ENCODE peak calls at places on chromosomes 1 and 21, in four cellular contexts. E, F, S and D are unnamed samples.

GRCh38 chr1:185741551-185741950 is 7.4 kb downstream of the HMCN1 start:
- DNase-seq in E (no peak), F (no peak), S (no peak), D (no peak)

GRCh38 chr21:41630249-41630648 is 122.3 kb upstream of the TMPRSS2 start:
- DNase-seq in E (peak), F (no peak), S (peak), D (peak)

GRCh38 chr1:167292216-167292615 is 71.5 kb downstream of the POU2F1 start:
- DNase-seq in E (no peak), F (no peak), S (no peak), D (no peak)

GRCh38 chr1:91406773-91407389 is 2.2 kb upstream of the HFM1 start:
- DNase-seq in E (no peak), F (no peak), S (no peak), D (no peak)

GRCh38 chr1:36796101-36796590 is 238.2 kb downstream of the GRIK3 start:
- DNase-seq in E (no peak), F (no peak), S (no peak), D (no peak)

GRCh38 chr1:17229379-17229778 is 19.5 kb upstream of the PADI3 start:
- DNase-seq in E (no peak), F (no peak), S (peak), D (no peak)

GRCh38 chr1:3477241-3478109 is 23.0 kb downstream of the ARHGEF16 start:
- DNase-seq in E (no peak), F (no peak), S (no peak), D (no peak)

GRCh38 chr1:31102501-31102950 is 37.0 kb upstream of the PUM1 start:
- DNase-seq in E (peak), F (no peak), S (peak), D (no peak)

GRCh38 chr1:197725044-197725443 is 50.2 kb downstream of the DENND1B start:
- DNase-seq in E (no peak), F (no peak), S (no peak), D (peak)

GRCh38 chr1:202584707-202585590 is 125.3 kb downstream of the SYT2 start:
- DNase-seq in E (no peak), F (no peak), S (no peak), D (no peak)

GRCh38 chr1:154446292-154446691 is 41.1 kb downstream of the IL6R start:
- DNase-seq in E (peak), F (no peak), S (no peak), D (peak)

GRCh38 chr21:14602418-14602987 is 56.4 kb upstream of the SAMSN1 start:
- DNase-seq in E (no peak), F (no peak), S (no peak), D (no peak)

GRCh38 chr1:86388228-86388627 is 7.9 kb downstream of the ODF2L start:
- DNase-seq in E (no peak), F (no peak), S (no peak), D (no peak)

GRCh38 chr21:43192501-43193081 is 23.8 kb downstream of the CRYAA start:
- DNase-seq in E (no peak), F (no peak), S (peak), D (no peak)

GRCh38 chr1:18783705-18784522 is 75.5 kb downstream of the TAS1R2 start:
- DNase-seq in E (no peak), F (no peak), S (no peak), D (no peak)

GRCh38 chr1:200673952-200674823 is 4.5 kb upstream of the DDX59 start:
- DNase-seq in E (no peak), F (no peak), S (no peak), D (no peak)

GRCh38 chr1:112002525-112002924 is 13.1 kb upstream of the KCND3 start:
- DNase-seq in E (no peak), F (no peak), S (no peak), D (no peak)

GRCh38 chr1:53577141-53578100 is 118.2 kb downstream of the DMRTB1 start:
- DNase-seq in E (no peak), F (no peak), S (no peak), D (no peak)

GRCh38 chr1:95035536-95035935 is 37.2 kb downstream of the ALG14 start:
- DNase-seq in E (peak), F (no peak), S (no peak), D (peak)

GRCh38 chr1:99956755-99957154 is 13.0 kb upstream of the SLC35A3 start:
- DNase-seq in E (peak), F (no peak), S (no peak), D (peak)

GRCh38 chr1:207923121-207923520 is 12.2 kb upstream of the CD34 start:
- DNase-seq in E (no peak), F (no peak), S (no peak), D (no peak)

GRCh38 chr1:158089476-158089875 is 91.2 kb upstream of the CD1D start:
- DNase-seq in E (no peak), F (no peak), S (no peak), D (no peak)
- TF ChIP-seq CTCF in E (no peak), F (no peak), S (no peak), D (no peak)

GRCh38 chr1:230074270-230074669 is 7.2 kb downstream of the GALNT2 start:
- DNase-seq in E (no peak), F (no peak), S (no peak), D (no peak)
- H3K4me3 ChIP-seq in E (no peak), F (no peak), S (no peak), D (no peak)

GRCh38 chr1:212366901-212367300 is 47.8 kb downstream of the PACC1 start:
- DNase-seq in E (peak), F (no peak), S (no peak), D (no peak)
- TF ChIP-seq CTCF in E (no peak), F (no peak), S (no peak), D (no peak)

GRCh38 chr1:8871965-8872399 is 6.5 kb downstream of the ENO1 start:
- DNase-seq in E (no peak), F (no peak), S (no peak), D (no peak)

GRCh38 chr1:8873001-8873400 is 5.5 kb downstream of the ENO1 start:
- DNase-seq in E (no peak), F (no peak), S (no peak), D (no peak)

GRCh38 chr1:8874230-8875201 is 4.0 kb downstream of the ENO1 start:
- DNase-seq in E (no peak), F (no peak), S (no peak), D (no peak)

GRCh38 chr1:8875216-8875861 is 3.1 kb downstream of the ENO1 start:
- DNase-seq in E (no peak), F (no peak), S (no peak), D (no peak)

DNA sequence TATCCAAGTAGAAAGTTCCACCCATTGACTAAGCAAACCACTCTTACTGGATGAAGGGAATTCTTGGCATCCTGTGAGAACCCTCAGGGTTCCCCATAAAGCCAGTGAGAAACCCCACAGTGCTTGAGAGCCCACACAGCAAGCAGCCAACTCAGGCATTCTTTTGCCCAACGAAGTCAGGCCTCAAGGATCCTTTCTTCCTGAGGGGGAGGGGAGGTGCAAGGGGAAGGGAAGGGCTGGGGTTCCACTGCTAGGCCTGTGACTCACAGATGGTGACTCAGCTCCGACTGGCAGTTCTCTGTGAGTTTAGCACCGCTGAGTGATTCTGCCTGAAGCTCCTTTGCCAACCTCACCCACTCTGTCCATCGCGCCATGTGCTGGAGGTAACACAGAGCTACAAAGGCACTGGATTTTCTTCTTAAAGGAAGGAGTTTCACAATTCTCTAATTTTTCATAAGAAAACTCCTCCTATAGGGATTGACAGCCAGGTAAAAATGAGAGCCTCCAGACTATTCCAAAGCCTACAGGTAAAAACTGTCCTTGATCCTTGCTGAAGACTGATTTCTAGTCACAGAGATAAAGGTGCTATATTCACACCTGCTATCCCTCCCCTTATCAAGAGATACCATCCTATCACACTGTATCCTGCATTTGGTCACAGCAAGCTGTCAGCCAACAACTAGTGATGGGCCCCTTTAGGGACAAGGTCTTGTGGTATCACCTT is 4.8 kb downstream of the ENO1 start:
- DNase-seq in E (peak), F (peak), S (peak), D (peak)
- H3K4me3 ChIP-seq in E (no peak), F (no peak), S (no peak), D (peak)

GRCh38 chr21:29232601-29233541 is 65.9 kb upstream of the BACH1 start:
- DNase-seq in E (peak), F (no peak), S (no peak), D (peak)
- TF ChIP-seq CTCF in E (no peak), F (no peak), S (no peak), D (no peak)

DNA sequence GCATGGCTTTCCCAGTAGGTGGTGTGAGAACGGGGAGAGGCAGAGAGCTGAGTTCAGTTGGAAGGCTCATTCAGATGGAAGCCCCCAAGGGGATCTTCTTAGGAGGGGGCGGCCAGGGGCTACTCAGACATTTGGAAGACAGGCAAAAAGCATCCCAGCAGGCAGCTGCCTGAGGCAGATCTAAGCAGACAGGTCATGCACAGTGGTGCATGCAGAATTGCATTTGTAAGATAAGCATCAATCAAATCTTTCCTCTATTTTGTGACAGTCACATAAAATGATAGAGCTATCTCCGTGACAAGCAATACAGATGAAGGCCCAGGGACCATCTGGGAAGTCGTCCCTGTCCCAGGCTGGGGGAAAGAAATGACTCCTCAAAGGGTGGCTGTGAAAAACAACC is 3.8 kb downstream of the RAB3B start:
- DNase-seq in E (no peak), F (no peak), S (no peak), D (no peak)
- H3K4me3 ChIP-seq in E (no peak), F (no peak), S (no peak), D (no peak)

GRCh38 chr1:117059678-117060440 is at the start of gene TTF2:
- DNase-seq in E (peak), F (peak), S (peak), D (peak)
- TF ChIP-seq CTCF in E (peak), F (peak), S (peak), D (peak)